ENCODE peak calls at places on chromosomes 5 and 9, in four cellular contexts. One of them, this sample, is unnamed.
A peak's percentile ranks its signal among the peaks of the same experiment; 100 is the strongest.

GRCh38 chr5:169814522-169814921 is 165.8 kb downstream of the INSYN2B start:
- DNase-seq in H1: no peak
- DNase-seq in HCT116: no peak
- DNase-seq in SK-N-SH: no peak
- DNase-seq in this sample: no peak

GRCh38 chr5:69305512-69305911 is 27.1 kb downstream of the CCDC125 start:
- DNase-seq in H1: no peak
- DNase-seq in SK-N-SH: no peak
- DNase-seq in HCT116: no peak
- DNase-seq in this sample: no peak

GRCh38 chr5:143435207-143435657 is 31.7 kb upstream of the NR3C1 start:
- DNase-seq in HCT116: no peak
- DNase-seq in H1: no peak
- DNase-seq in SK-N-SH: no peak
- DNase-seq in this sample: no peak

GRCh38 chr9:70046274-70047070 is 2.8 kb downstream of the MAMDC2 start:
- DNase-seq in SK-N-SH: no peak
- DNase-seq in HCT116: no peak
- DNase-seq in H1: peak; percentile 44
- DNase-seq in this sample: no peak

GRCh38 chr5:114223866-114224265 is 138.0 kb upstream of the KCNN2 start:
- DNase-seq in H1: no peak
- DNase-seq in SK-N-SH: peak; percentile 9
- DNase-seq in HCT116: peak; percentile 22
- DNase-seq in this sample: peak; percentile 9

GRCh38 chr5:18772475-18772874 is 1138.2 kb downstream of the TAF11L14 start:
- DNase-seq in H1: no peak
- DNase-seq in HCT116: no peak
- DNase-seq in SK-N-SH: no peak
- DNase-seq in this sample: no peak

GRCh38 chr9:126480810-126481209 is 132.9 kb upstream of the LMX1B start:
- DNase-seq in SK-N-SH: no peak
- DNase-seq in HCT116: no peak
- DNase-seq in H1: no peak
- DNase-seq in this sample: no peak

GRCh38 chr9:72271617-72272478 is 93.2 kb downstream of the ZFAND5 start:
- DNase-seq in HCT116: peak; percentile 47
- DNase-seq in H1: peak; percentile 67
- DNase-seq in SK-N-SH: peak; percentile 50
- DNase-seq in this sample: peak; percentile 51

GRCh38 chr9:131028221-131028884 is 19.4 kb downstream of the LAMC3 start:
- DNase-seq in H1: no peak
- DNase-seq in SK-N-SH: no peak
- DNase-seq in HCT116: no peak
- DNase-seq in this sample: no peak

GRCh38 chr9:130343445-130343918 is 77.9 kb downstream of the HMCN2 start:
- DNase-seq in H1: peak; percentile 95
- DNase-seq in SK-N-SH: peak; percentile 88
- DNase-seq in HCT116: no peak
- DNase-seq in this sample: no peak

GRCh38 chr5:143244000-143244736 is 159.3 kb downstream of the NR3C1 start:
- DNase-seq in HCT116: peak; percentile 82
- DNase-seq in SK-N-SH: no peak
- DNase-seq in H1: no peak
- DNase-seq in this sample: no peak

GRCh38 chr5:386432-387341 is 56.3 kb upstream of the EXOC3 start:
- DNase-seq in HCT116: no peak
- DNase-seq in H1: no peak
- DNase-seq in SK-N-SH: no peak
- DNase-seq in this sample: no peak

GRCh38 chr9:137099231-137099630 is 12.4 kb downstream of the MAN1B1 start:
- DNase-seq in SK-N-SH: no peak
- DNase-seq in HCT116: no peak
- DNase-seq in H1: no peak
- DNase-seq in this sample: no peak

GRCh38 chr9:91419222-91420191 is 4.1 kb downstream of the NFIL3 start:
- DNase-seq in H1: no peak
- DNase-seq in SK-N-SH: peak; percentile 16
- DNase-seq in HCT116: peak; percentile 90
- DNase-seq in this sample: no peak

GRCh38 chr5:148083203-148083602 is 19.4 kb downstream of the SPINK5 start:
- DNase-seq in SK-N-SH: no peak
- DNase-seq in HCT116: no peak
- DNase-seq in H1: no peak
- DNase-seq in this sample: no peak

GRCh38 chr5:144484124-144484897 is 313.6 kb downstream of the KCTD16 start:
- DNase-seq in SK-N-SH: no peak
- DNase-seq in HCT116: no peak
- DNase-seq in H1: no peak
- DNase-seq in this sample: no peak

GRCh38 chr5:131536211-131536826 is 98.7 kb downstream of the RAPGEF6 start:
- DNase-seq in HCT116: no peak
- DNase-seq in H1: no peak
- DNase-seq in SK-N-SH: no peak
- DNase-seq in this sample: no peak

GRCh38 chr9:99737649-99738048 is 84.0 kb upstream of the NR4A3 start:
- DNase-seq in SK-N-SH: no peak
- DNase-seq in HCT116: no peak
- DNase-seq in H1: no peak
- DNase-seq in this sample: no peak

GRCh38 chr5:10235350-10235749 is 14.3 kb downstream of the ATPSCKMT start:
- DNase-seq in SK-N-SH: no peak
- DNase-seq in H1: no peak
- DNase-seq in HCT116: peak; percentile 33
- DNase-seq in this sample: no peak

GRCh38 chr5:4640793-4641192 is 499.3 kb upstream of the ADAMTS16 start:
- DNase-seq in SK-N-SH: no peak
- DNase-seq in H1: no peak
- DNase-seq in HCT116: no peak
- DNase-seq in this sample: peak; percentile 6

GRCh38 chr5:74070766-74071165 is 444.8 kb downstream of the ARHGEF28 start:
- DNase-seq in HCT116: no peak
- DNase-seq in SK-N-SH: no peak
- DNase-seq in H1: no peak
- DNase-seq in this sample: no peak

GRCh38 chr9:71721786-71722295 is 46.5 kb downstream of the CEMIP2 start:
- DNase-seq in HCT116: no peak
- DNase-seq in H1: no peak
- DNase-seq in SK-N-SH: no peak
- DNase-seq in this sample: no peak

GRCh38 chr5:2751592-2752021 is at the start of gene IRX2:
- DNase-seq in HCT116: no peak
- DNase-seq in H1: peak; percentile 90
- DNase-seq in SK-N-SH: no peak
- DNase-seq in this sample: peak; percentile 82

GRCh38 chr5:26326153-26326759 is 712.1 kb downstream of the CDH9 start:
- DNase-seq in HCT116: no peak
- DNase-seq in SK-N-SH: no peak
- DNase-seq in H1: no peak
- DNase-seq in this sample: no peak

GRCh38 chr5:96851312-96852062 is 24.8 kb upstream of the ERAP2 start:
- DNase-seq in H1: no peak
- DNase-seq in SK-N-SH: no peak
- DNase-seq in HCT116: no peak
- DNase-seq in this sample: no peak

GRCh38 chr9:81182421-81182820 is 506.9 kb downstream of the TLE1 start:
- DNase-seq in H1: no peak
- DNase-seq in HCT116: no peak
- DNase-seq in SK-N-SH: no peak
- DNase-seq in this sample: no peak

GRCh38 chr5:149434162-149435014 is 55.3 kb upstream of the IL17B start:
- DNase-seq in H1: peak; percentile 87
- DNase-seq in HCT116: no peak
- DNase-seq in SK-N-SH: peak; percentile 88
- DNase-seq in this sample: no peak

GRCh38 chr5:37730896-37731455 is 108.9 kb downstream of the GDNF start:
- DNase-seq in H1: no peak
- DNase-seq in HCT116: no peak
- DNase-seq in SK-N-SH: no peak
- DNase-seq in this sample: no peak

GRCh38 chr9:127176631-127177030 is 54.2 kb upstream of the ANGPTL2 start:
- DNase-seq in SK-N-SH: no peak
- DNase-seq in HCT116: no peak
- DNase-seq in H1: no peak
- DNase-seq in this sample: no peak

GRCh38 chr5:158957196-158957595 is 142.5 kb downstream of the EBF1 start:
- DNase-seq in SK-N-SH: no peak
- DNase-seq in HCT116: no peak
- DNase-seq in H1: no peak
- DNase-seq in this sample: no peak

GRCh38 chr5:8136271-8136670 is 267.3 kb downstream of the MTRR start:
- DNase-seq in HCT116: no peak
- DNase-seq in H1: no peak
- DNase-seq in SK-N-SH: no peak
- DNase-seq in this sample: no peak

GRCh38 chr5:73218552-73219171 is 45.7 kb downstream of the TMEM174 start:
- DNase-seq in H1: no peak
- DNase-seq in HCT116: peak; percentile 26
- DNase-seq in SK-N-SH: no peak
- DNase-seq in this sample: no peak

GRCh38 chr5:164375051-164375450 is 869.6 kb downstream of the MAT2B start:
- DNase-seq in H1: no peak
- DNase-seq in HCT116: no peak
- DNase-seq in SK-N-SH: no peak
- DNase-seq in this sample: no peak

GRCh38 chr5:137622850-137623249 is 113.0 kb downstream of the KLHL3 start:
- DNase-seq in SK-N-SH: no peak
- DNase-seq in HCT116: no peak
- DNase-seq in H1: no peak
- DNase-seq in this sample: no peak
- H3K9ac ChIP-seq in SK-N-SH: no peak overlapping the region
- H3K9ac ChIP-seq in HCT116: no peak overlapping the region
- H3K9ac ChIP-seq in H1: no peak overlapping the region
- H3K9ac ChIP-seq in this sample: no peak overlapping the region

GRCh38 chr5:156473271-156473935 is 146.4 kb downstream of the SGCD start:
- DNase-seq in HCT116: no peak
- DNase-seq in H1: no peak
- DNase-seq in SK-N-SH: no peak
- DNase-seq in this sample: no peak
- TF ChIP-seq YY1 in HCT116: no peak
- TF ChIP-seq YY1 in H1: no peak
- TF ChIP-seq YY1 in SK-N-SH: no peak
- TF ChIP-seq YY1 in this sample: no peak

DNA sequence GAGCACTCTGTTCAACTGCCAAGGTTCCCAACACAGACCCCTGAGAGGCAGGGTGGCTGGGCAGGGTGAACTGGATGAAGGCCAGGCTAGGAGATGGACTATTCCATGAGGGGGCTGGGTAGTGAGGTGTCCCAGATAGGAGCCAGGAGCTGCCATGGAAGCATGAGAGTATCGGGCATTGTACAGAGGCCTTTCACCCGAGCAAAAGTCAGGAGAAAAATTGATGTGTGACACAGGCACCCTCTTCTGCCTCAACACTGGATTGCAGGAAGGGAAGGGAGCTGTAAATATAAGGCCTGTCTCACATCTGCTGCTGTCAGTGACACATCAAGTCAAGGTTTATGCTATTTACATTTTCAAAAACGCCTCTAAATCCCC is 74.6 kb downstream of the UBAP1 start:
- DNase-seq in H1: no peak
- DNase-seq in SK-N-SH: no peak
- DNase-seq in HCT116: no peak
- DNase-seq in this sample: no peak
- H3K9ac ChIP-seq in H1: no peak overlapping the region
- H3K9ac ChIP-seq in SK-N-SH: no peak overlapping the region
- H3K9ac ChIP-seq in HCT116: no peak overlapping the region
- H3K9ac ChIP-seq in this sample: no peak overlapping the region

GRCh38 chr9:14095272-14095671 is 218.7 kb downstream of the NFIB start:
- DNase-seq in HCT116: no peak
- DNase-seq in H1: no peak
- DNase-seq in SK-N-SH: no peak
- DNase-seq in this sample: no peak

GRCh38 chr9:14098102-14098501 is 215.8 kb downstream of the NFIB start:
- DNase-seq in SK-N-SH: no peak
- DNase-seq in H1: no peak
- DNase-seq in HCT116: no peak
- DNase-seq in this sample: no peak

GRCh38 chr9:14097666-14098065 is 216.3 kb downstream of the NFIB start:
- DNase-seq in H1: no peak
- DNase-seq in HCT116: no peak
- DNase-seq in SK-N-SH: no peak
- DNase-seq in this sample: no peak

GRCh38 chr9:14096182-14096922 is 217.6 kb downstream of the NFIB start:
- DNase-seq in SK-N-SH: peak; percentile 50
- DNase-seq in H1: no peak
- DNase-seq in HCT116: no peak
- DNase-seq in this sample: no peak

GRCh38 chr9:14097215-14097614 is 216.7 kb downstream of the NFIB start:
- DNase-seq in H1: no peak
- DNase-seq in HCT116: no peak
- DNase-seq in SK-N-SH: peak; percentile 41
- DNase-seq in this sample: no peak
- TF ChIP-seq YY1 in H1: no peak
- TF ChIP-seq YY1 in HCT116: no peak
- TF ChIP-seq YY1 in SK-N-SH: no peak
- TF ChIP-seq YY1 in this sample: no peak

GRCh38 chr5:123949043-123949804 is 437.2 kb downstream of the CSNK1G3 start:
- DNase-seq in HCT116: no peak
- DNase-seq in SK-N-SH: no peak
- DNase-seq in H1: no peak
- DNase-seq in this sample: no peak

GRCh38 chr5:123943136-123943535 is 431.2 kb downstream of the CSNK1G3 start:
- DNase-seq in HCT116: no peak
- DNase-seq in SK-N-SH: no peak
- DNase-seq in H1: no peak
- DNase-seq in this sample: no peak

GRCh38 chr5:123947797-123948196 is 435.8 kb downstream of the CSNK1G3 start:
- DNase-seq in HCT116: no peak
- DNase-seq in SK-N-SH: peak; percentile 59
- DNase-seq in H1: no peak
- DNase-seq in this sample: no peak

GRCh38 chr5:123949807-123950206 is 437.8 kb downstream of the CSNK1G3 start:
- DNase-seq in HCT116: no peak
- DNase-seq in SK-N-SH: no peak
- DNase-seq in H1: no peak
- DNase-seq in this sample: no peak

DNA sequence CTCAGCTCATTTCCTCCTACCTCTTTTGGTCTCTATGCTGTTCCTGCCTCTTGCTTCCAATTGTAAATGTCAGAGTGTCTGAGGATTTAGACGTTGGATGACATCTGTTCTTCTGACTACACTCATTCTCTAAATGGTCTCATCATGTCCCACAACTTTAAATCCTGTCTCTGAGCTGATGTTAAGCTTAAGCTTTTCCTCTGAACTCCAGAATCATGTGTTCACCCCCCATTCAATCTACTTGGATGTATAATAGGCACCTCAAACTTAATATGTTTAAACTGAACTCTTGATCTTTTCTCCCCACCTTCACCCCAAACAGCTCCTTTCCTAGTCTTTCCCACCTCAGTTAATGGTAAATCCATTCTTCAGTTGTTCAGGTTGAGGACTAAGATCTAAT is 433.6 kb downstream of the CSNK1G3 start:
- DNase-seq in H1: no peak
- DNase-seq in SK-N-SH: no peak
- DNase-seq in HCT116: no peak
- DNase-seq in this sample: no peak
- H3K9ac ChIP-seq in H1: no peak overlapping the region
- H3K9ac ChIP-seq in SK-N-SH: no peak overlapping the region
- H3K9ac ChIP-seq in HCT116: no peak overlapping the region
- H3K9ac ChIP-seq in this sample: no peak overlapping the region

This sample was measured in NT2/D1.